ENCODE peak calls at places on chromosome 1, in nine cellular contexts. K, J, E, I, B, F, H, Y and O are unnamed samples.
A peak's percentile ranks its signal among the peaks of the same experiment; 100 is the strongest.

GRCh38 chr1:107692580-107693345 is 272.2 kb downstream of the VAV3 start:
- DNase-seq in I (no peak), Y (no peak), B (no peak), F (no peak), K (no peak), H (no peak), J (peak; percentile 35), E (no peak), O (no peak)

GRCh38 chr1:182662121-182662890 is 22.1 kb downstream of the RGS8 start:
- DNase-seq in H (no peak), E (no peak), B (peak; percentile 73), K (no peak), Y (no peak), J (peak; percentile 20), F (peak; percentile 18), I (no peak), O (no peak)

GRCh38 chr1:91885716-91886506 is at the start of gene TGFBR3:
- DNase-seq in J (peak; percentile 47), I (peak; percentile 95), H (peak; percentile 56), K (peak; percentile 92), F (peak; percentile 88), B (peak; percentile 82), Y (peak; percentile 93), E (no peak), O (peak; percentile 86)

GRCh38 chr1:176735201-176735600 is 272.2 kb downstream of the PAPPA2 start:
- DNase-seq in B (no peak), Y (no peak), I (no peak), H (no peak), E (no peak), F (no peak), J (no peak), K (no peak), O (no peak)

GRCh38 chr1:37262439-37263170 is 211.8 kb upstream of the ZC3H12A start:
- DNase-seq in K (no peak), I (no peak), E (no peak), B (no peak), H (no peak), J (no peak), F (no peak), Y (no peak), O (no peak)

GRCh38 chr1:86378813-86379212 is 17.3 kb downstream of the ODF2L start:
- DNase-seq in Y (no peak), I (no peak), J (no peak), K (no peak), B (no peak), H (no peak), F (no peak), E (no peak), O (no peak)

GRCh38 chr1:41485605-41486004 is 1.1 kb upstream of the EDN2 start:
- DNase-seq in J (peak; percentile 47), K (peak; percentile 52), Y (peak; percentile 67), F (peak; percentile 66), I (no peak), H (no peak), E (no peak), B (no peak), O (peak; percentile 60)

GRCh38 chr1:198669023-198669698 is 30.3 kb downstream of the PTPRC start:
- DNase-seq in H (peak; percentile 37), Y (peak; percentile 40), E (peak; percentile 83), J (peak; percentile 95), I (no peak), B (no peak), F (peak; percentile 93), K (no peak), O (peak; percentile 92)

GRCh38 chr1:86421601-86422280 is 2.2 kb upstream of the CLCA2 start:
- DNase-seq in E (no peak), I (no peak), Y (no peak), H (no peak), J (peak; percentile 62), B (no peak), F (no peak), K (no peak), O (peak; percentile 57)

GRCh38 chr1:168195199-168196135 is 16.7 kb downstream of the TIPRL start:
- DNase-seq in I (no peak), Y (no peak), J (no peak), E (no peak), B (peak; percentile 61), F (peak; percentile 15), K (no peak), H (no peak), O (no peak)

GRCh38 chr1:26788515-26788785 is 700 bp downstream of the PIGV start:
- DNase-seq in H (no peak), Y (no peak), F (no peak), K (no peak), I (no peak), B (no peak), J (no peak), E (no peak), O (no peak)

GRCh38 chr1:66494488-66494887 is 39.5 kb upstream of the SGIP1 start:
- DNase-seq in I (no peak), F (no peak), H (no peak), J (no peak), K (no peak), B (no peak), Y (no peak), E (no peak), O (no peak)

GRCh38 chr1:58290685-58291372 is 255.7 kb downstream of the OMA1 start:
- DNase-seq in K (no peak), F (peak; percentile 41), J (peak; percentile 4), B (peak; percentile 85), I (no peak), E (no peak), Y (no peak), H (no peak), O (peak; percentile 51)

GRCh38 chr1:84757301-84757700 is 67.0 kb upstream of the SSX2IP start:
- DNase-seq in J (no peak), B (peak; percentile 31), K (no peak), Y (no peak), H (no peak), E (no peak), F (no peak), I (no peak), O (no peak)
- TF ChIP-seq CTCF in J (no peak), B (no peak), K (no peak), Y (no peak), H (peak; percentile 50), E (no peak), F (peak; percentile 15), I (no peak), O (no peak)

GRCh38 chr1:53577141-53578100 is 118.2 kb downstream of the DMRTB1 start:
- DNase-seq in Y (peak; percentile 59), F (no peak), E (no peak), J (no peak), K (no peak), I (peak; percentile 38), H (no peak), B (peak; percentile 48), O (no peak)
- TF ChIP-seq CTCF in Y (no peak), F (no peak), E (no peak), J (no peak), K (no peak), I (no peak), H (no peak), B (peak; percentile 59), O (no peak)

GRCh38 chr1:30839827-30840359 is 68.7 kb downstream of the SDC3 start:
- DNase-seq in E (no peak), B (no peak), Y (no peak), H (no peak), J (no peak), F (no peak), I (no peak), K (no peak), O (no peak)

GRCh38 chr1:30844631-30845030 is 63.9 kb downstream of the SDC3 start:
- DNase-seq in F (no peak), Y (no peak), I (no peak), H (no peak), J (no peak), K (no peak), B (peak; percentile 45), E (no peak), O (no peak)

GRCh38 chr1:30837653-30838052 is 70.9 kb downstream of the SDC3 start:
- DNase-seq in E (no peak), B (no peak), Y (no peak), K (no peak), H (no peak), F (no peak), I (no peak), J (no peak), O (no peak)

GRCh38 chr1:30842698-30843354 is 65.7 kb downstream of the SDC3 start:
- DNase-seq in F (no peak), J (no peak), E (no peak), Y (no peak), K (no peak), I (no peak), B (no peak), H (no peak), O (no peak)

GRCh38 chr1:30840904-30841598 is 67.5 kb downstream of the SDC3 start:
- DNase-seq in K (no peak), F (no peak), I (no peak), B (peak; percentile 32), E (no peak), Y (no peak), J (no peak), H (no peak), O (no peak)
- TF ChIP-seq CTCF in K (no peak), F (no peak), I (no peak), B (no peak), E (no peak), Y (no peak), J (no peak), H (no peak), O (no peak)

DNA sequence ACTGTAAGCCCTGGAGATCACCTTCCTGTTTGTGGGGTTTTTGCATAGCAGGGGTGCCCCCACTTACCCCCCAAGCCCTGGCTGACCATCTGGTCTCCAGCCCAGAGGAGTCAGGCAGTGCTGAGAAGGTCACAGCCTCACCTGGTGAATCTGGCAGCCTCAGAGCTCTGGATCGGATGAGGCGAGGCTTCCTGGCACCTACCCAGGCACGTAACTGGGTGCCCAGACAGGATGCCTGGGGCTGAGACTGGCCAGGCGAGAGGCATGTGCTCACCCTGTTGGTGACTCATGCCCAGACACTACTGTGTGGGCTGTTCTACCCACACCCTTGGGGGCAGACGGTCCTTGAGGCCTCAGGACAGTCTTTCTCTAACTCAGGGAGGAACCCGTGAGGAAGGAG is 15.2 kb upstream of the PADI3 start:
- DNase-seq in F (peak; percentile 63), Y (no peak), E (peak; percentile 98), I (peak; percentile 80), J (peak; percentile 98), K (no peak), H (peak; percentile 92), B (no peak), O (peak; percentile 99)
- TF ChIP-seq CTCF in F (no peak), Y (no peak), E (no peak), I (no peak), J (no peak), K (no peak), H (no peak), B (no peak), O (no peak)